ENCODE peak calls at places on chromosomes 13 and 19, in four cellular contexts. One of them, this sample, is unnamed.

GRCh38 chr13:110161112-110161897 is 145.7 kb downstream of the COL4A1 start:
- DNase-seq in C1 segment of cervical spinal cord: no peak
- DNase-seq in progenitor cell of endocrine pancreas: no peak
- DNase-seq in A549: no peak
- DNase-seq in this sample: no peak

GRCh38 chr19:29422686-29423085 is 103.1 kb upstream of the VSTM2B start:
- DNase-seq in C1 segment of cervical spinal cord: no peak
- DNase-seq in progenitor cell of endocrine pancreas: no peak
- DNase-seq in A549: no peak
- DNase-seq in this sample: no peak

GRCh38 chr19:13984875-13985741 is 21.0 kb downstream of the RFX1 start:
- DNase-seq in C1 segment of cervical spinal cord: no peak
- DNase-seq in progenitor cell of endocrine pancreas: no peak
- DNase-seq in A549: no peak
- DNase-seq in this sample: no peak

GRCh38 chr19:54916822-54917221 is 10.9 kb downstream of the NCR1 start:
- DNase-seq in C1 segment of cervical spinal cord: no peak
- DNase-seq in progenitor cell of endocrine pancreas: no peak
- DNase-seq in A549: no peak
- DNase-seq in this sample: no peak

GRCh38 chr13:76600086-76600485 is 286.1 kb downstream of the KCTD12 start:
- DNase-seq in C1 segment of cervical spinal cord: no peak
- DNase-seq in progenitor cell of endocrine pancreas: no peak
- DNase-seq in A549: no peak
- DNase-seq in this sample: no peak

GRCh38 chr13:73684286-73684685 is 449.9 kb downstream of the KLF12 start:
- DNase-seq in C1 segment of cervical spinal cord: no peak
- DNase-seq in progenitor cell of endocrine pancreas: no peak
- DNase-seq in A549: no peak
- DNase-seq in this sample: no peak

GRCh38 chr19:46639356-46640061 is 3.5 kb upstream of the GNG8 start:
- DNase-seq in C1 segment of cervical spinal cord: no peak
- DNase-seq in progenitor cell of endocrine pancreas: no peak
- DNase-seq in A549: no peak
- DNase-seq in this sample: peak

GRCh38 chr19:42076375-42076944 is 494 bp downstream of the ZNF574 start:
- DNase-seq in C1 segment of cervical spinal cord: no peak
- DNase-seq in progenitor cell of endocrine pancreas: no peak
- DNase-seq in A549: no peak
- DNase-seq in this sample: peak

GRCh38 chr19:5558101-5558621 is 9.6 kb downstream of the TINCR start:
- DNase-seq in C1 segment of cervical spinal cord: no peak
- DNase-seq in progenitor cell of endocrine pancreas: no peak
- DNase-seq in A549: no peak
- DNase-seq in this sample: no peak

GRCh38 chr13:70457474-70457873 is 349.2 kb upstream of the KLHL1 start:
- DNase-seq in C1 segment of cervical spinal cord: no peak
- DNase-seq in progenitor cell of endocrine pancreas: no peak
- DNase-seq in A549: peak
- DNase-seq in this sample: no peak

GRCh38 chr19:13909430-13909829 is 3.4 kb downstream of the CC2D1A start:
- DNase-seq in C1 segment of cervical spinal cord: no peak
- DNase-seq in progenitor cell of endocrine pancreas: no peak
- DNase-seq in A549: no peak
- DNase-seq in this sample: no peak

GRCh38 chr19:2629491-2630351 is 72.8 kb downstream of the GNG7 start:
- DNase-seq in C1 segment of cervical spinal cord: no peak
- DNase-seq in progenitor cell of endocrine pancreas: no peak
- DNase-seq in A549: no peak
- DNase-seq in this sample: no peak

GRCh38 chr13:23561261-23561660 is 9.0 kb upstream of the TNFRSF19 start:
- DNase-seq in C1 segment of cervical spinal cord: no peak
- DNase-seq in progenitor cell of endocrine pancreas: no peak
- DNase-seq in A549: no peak
- DNase-seq in this sample: no peak

GRCh38 chr19:4455742-4456565 is 1.6 kb downstream of the UBXN6 start:
- DNase-seq in C1 segment of cervical spinal cord: peak
- DNase-seq in progenitor cell of endocrine pancreas: no peak
- DNase-seq in A549: no peak
- DNase-seq in this sample: peak

GRCh38 chr13:80151016-80151415 is 189.9 kb downstream of the SPRY2 start:
- DNase-seq in C1 segment of cervical spinal cord: no peak
- DNase-seq in progenitor cell of endocrine pancreas: no peak
- DNase-seq in A549: no peak
- DNase-seq in this sample: no peak

GRCh38 chr19:4284176-4284958 is 5.3 kb downstream of the SHD start:
- DNase-seq in C1 segment of cervical spinal cord: no peak
- DNase-seq in progenitor cell of endocrine pancreas: no peak
- DNase-seq in A549: peak
- DNase-seq in this sample: no peak

GRCh38 chr13:23159587-23160240 is 21.1 kb upstream of the SGCG start:
- DNase-seq in C1 segment of cervical spinal cord: no peak
- DNase-seq in progenitor cell of endocrine pancreas: peak
- DNase-seq in A549: no peak
- DNase-seq in this sample: no peak

GRCh38 chr19:51711702-51712101 is 12.1 kb downstream of the HAS1 start:
- DNase-seq in C1 segment of cervical spinal cord: no peak
- DNase-seq in progenitor cell of endocrine pancreas: no peak
- DNase-seq in A549: no peak
- DNase-seq in this sample: no peak

GRCh38 chr13:73467103-73467502 is 408.3 kb downstream of the KLF5 start:
- DNase-seq in C1 segment of cervical spinal cord: no peak
- DNase-seq in progenitor cell of endocrine pancreas: no peak
- DNase-seq in A549: no peak
- DNase-seq in this sample: no peak

GRCh38 chr19:29538651-29539050 is 12.9 kb downstream of the VSTM2B start:
- DNase-seq in C1 segment of cervical spinal cord: no peak
- DNase-seq in progenitor cell of endocrine pancreas: no peak
- DNase-seq in A549: no peak
- DNase-seq in this sample: no peak

GRCh38 chr19:44617481-44617880 is 4.1 kb downstream of the IGSF23 start:
- DNase-seq in C1 segment of cervical spinal cord: no peak
- DNase-seq in progenitor cell of endocrine pancreas: no peak
- DNase-seq in A549: no peak
- DNase-seq in this sample: no peak